ENCODE peak calls at places on chromosomes 4 and X, in five cellular contexts. C is neural progenitor cell; I is CD8-positive, alpha-beta memory T cell; Y is esophagus squamous epithelium; M is thoracic aorta. U is an unnamed sample.

GRCh38 chrX:34563809-34564208 is 93.3 kb downstream of the TMEM47 start:
- DNase-seq in C (no peak), I (no peak), Y (no peak), M (no peak), U (no peak)

GRCh38 chr4:128320656-128321055 is 33.0 kb upstream of the PGRMC2 start:
- DNase-seq in C (no peak), I (no peak), Y (no peak), M (no peak), U (no peak)

GRCh38 chr4:142091085-142091513 is 454.7 kb downstream of the IL15 start:
- DNase-seq in C (no peak), I (no peak), Y (no peak), M (peak; percentile 8), U (no peak)

GRCh38 chr4:168667397-168667796 is 170.5 kb downstream of the PALLD start:
- DNase-seq in C (no peak), I (no peak), Y (no peak), M (no peak), U (no peak)

GRCh38 chr4:83455300-83456183 is at the start of the genes HELQ and MRPS18C:
- DNase-seq in C (peak; percentile 99), I (peak; percentile 99), Y (peak; percentile 87), M (peak; percentile 96), U (peak; percentile 98)

GRCh38 chrX:3713225-3713936 is at the start of gene PRKX:
- DNase-seq in C (peak; percentile 76), I (peak; percentile 78), Y (peak; percentile 11), M (no peak), U (peak; percentile 74)

GRCh38 chr4:125736057-125736456 is 421.3 kb downstream of the FAT4 start:
- DNase-seq in C (no peak), I (no peak), Y (no peak), M (no peak), U (no peak)

GRCh38 chr4:153676984-153677383 is 7.1 kb upstream of the TLR2 start:
- DNase-seq in C (no peak), I (no peak), Y (no peak), M (no peak), U (no peak)

GRCh38 chr4:155705664-155706063 is 39.0 kb downstream of the GUCY1A1 start:
- DNase-seq in C (peak; percentile 72), I (no peak), Y (no peak), M (no peak), U (no peak)

GRCh38 chrX:115023811-115024210 is 6.4 kb upstream of the IL13RA2 start:
- DNase-seq in C (no peak), I (no peak), Y (no peak), M (no peak), U (no peak)

GRCh38 chr4:184811484-184812180 is 14.1 kb downstream of the ACSL1 start:
- DNase-seq in C (no peak), I (no peak), Y (no peak), M (no peak), U (no peak)

GRCh38 chr4:184808719-184809062 is 17.1 kb downstream of the ACSL1 start:
- DNase-seq in C (no peak), I (no peak), Y (no peak), M (no peak), U (no peak)

GRCh38 chr4:184812651-184813181 is 13.1 kb downstream of the ACSL1 start:
- DNase-seq in C (no peak), I (no peak), Y (no peak), M (no peak), U (no peak)

GRCh38 chr4:184812181-184812542 is 13.6 kb downstream of the ACSL1 start:
- DNase-seq in C (no peak), I (no peak), Y (no peak), M (no peak), U (no peak)

GRCh38 chr4:184810720-184811119 is 15.0 kb downstream of the ACSL1 start:
- DNase-seq in C (no peak), I (no peak), Y (no peak), M (no peak), U (no peak)
- H3K4me1 ChIP-seq in C (peaks cover 8% of the 10 kb centered on the region), I (no peaks in the 10 kb centered on the region), Y (peaks cover 25% of the 10 kb centered on the region), M (peaks cover 32% of the 10 kb centered on the region), U (no peaks in the 10 kb centered on the region)

DNA sequence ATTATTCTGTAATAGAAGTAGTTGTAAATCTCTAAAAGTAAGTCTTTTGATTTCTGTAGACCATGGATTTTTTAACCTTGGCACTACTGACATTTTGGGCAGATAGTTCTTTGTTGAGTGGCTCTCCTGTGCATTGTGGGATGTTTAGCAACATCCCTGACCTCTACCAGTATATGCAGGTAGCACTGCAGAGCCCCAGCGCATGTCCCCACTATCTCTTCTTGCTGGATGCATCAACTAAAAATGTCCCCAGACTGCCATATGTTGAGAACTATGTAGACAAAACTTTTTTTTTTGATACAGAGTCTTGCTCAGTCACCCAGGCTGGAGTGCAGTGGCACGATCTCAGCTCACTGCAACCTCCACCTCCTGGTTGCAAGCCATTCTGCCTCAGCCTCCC is 4.8 kb downstream of the UBE2K start:
- DNase-seq in C (no peak), I (no peak), Y (no peak), M (no peak), U (no peak)
- H3K36me3 ChIP-seq in C (no peaks in the 10 kb centered on the region), I (peaks cover 5% of the 10 kb centered on the region), Y (peaks cover 9% of the 10 kb centered on the region), M (no peaks in the 10 kb centered on the region), U (no peaks in the 10 kb centered on the region)

DNA sequence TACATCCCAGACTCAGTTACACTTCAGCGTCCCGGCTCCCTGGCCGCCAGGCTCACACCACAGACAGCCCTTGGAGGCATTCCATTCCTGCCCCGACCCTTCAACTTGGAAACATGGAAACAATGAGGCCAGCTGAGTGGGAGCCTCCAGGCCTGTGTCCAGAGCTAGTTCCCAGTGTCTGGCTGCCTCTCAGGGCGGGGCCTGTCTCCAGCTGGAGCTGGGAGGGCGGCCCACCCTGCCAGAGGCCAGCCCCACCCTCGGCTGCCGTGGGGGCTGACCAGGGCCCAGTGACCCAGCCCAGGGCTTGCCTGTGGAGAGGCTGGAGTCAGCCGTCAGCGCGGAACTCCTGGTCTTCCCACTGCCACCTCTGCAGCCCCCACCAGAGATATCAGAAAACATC is 37.4 kb upstream of the SPON2 start:
- DNase-seq in C (no peak), I (peak; percentile 38), Y (no peak), M (no peak), U (no peak)
- H3K27ac ChIP-seq in C (no peak overlapping the region), I (no peak overlapping the region), Y (peak overlapping the region; percentile 80), M (peak overlapping the region; percentile 46), U (no peak overlapping the region)

GRCh38 chr4:39660045-39660444 is 21.4 kb upstream of the SMIM14 start:
- DNase-seq in C (no peak), I (no peak), Y (no peak), M (no peak), U (no peak)
- H3K4me1 ChIP-seq in C (no peaks in the 10 kb centered on the region), I (no peaks in the 10 kb centered on the region), Y (peaks cover 5% of the 10 kb centered on the region), M (no peaks in the 10 kb centered on the region), U (no peaks in the 10 kb centered on the region)